ENCODE peak calls at places on chromosomes 7 and 10, in nine cellular contexts. M is foreskin keratinocyte; V is colonic mucosa; P is cardiac muscle cell; G is GM06990; S is cardiac fibroblast; I is CD4-positive, alpha-beta T cell; E is HFFc6; K is Calu3. Y is an unnamed sample.
A peak's percentile ranks its signal among the peaks of the same experiment; 100 is the strongest.

GRCh38 chr10:62815373-62816111 is 624 bp downstream of the EGR2 start:
- DNase-seq in K (peak; percentile 20), M (peak; percentile 30), I (no peak), E (no peak), V (peak; percentile 21), P (peak; percentile 12), S (peak; percentile 42), G (peak; percentile 63), Y (peak; percentile 20)

GRCh38 chr7:121447191-121447920 is 51.2 kb upstream of the FAM3C start:
- DNase-seq in E (no peak), S (no peak), M (no peak), G (no peak), P (no peak), V (no peak), I (no peak), K (no peak), Y (no peak)

GRCh38 chr7:1052031-1052818 is 7.9 kb downstream of the GPR146 start:
- DNase-seq in S (no peak), E (no peak), P (no peak), M (no peak), K (no peak), G (no peak), I (no peak), V (no peak), Y (peak; percentile 8)

GRCh38 chr7:82443801-82444219 is 233 bp upstream of the CACNA2D1 start:
- DNase-seq in P (peak; percentile 89), I (no peak), G (peak; percentile 6), E (peak; percentile 82), M (no peak), K (peak; percentile 44), S (peak; percentile 91), V (peak; percentile 56), Y (peak; percentile 82)

GRCh38 chr7:27661776-27662489 is 750 bp downstream of the HIBADH start:
- DNase-seq in K (peak; percentile 52), S (peak; percentile 43), G (no peak), I (peak; percentile 4), P (no peak), V (no peak), E (no peak), M (no peak), Y (no peak)

GRCh38 chr10:17025444-17026295 is 103.9 kb downstream of the CUBN start:
- DNase-seq in M (peak; percentile 95), K (no peak), P (no peak), E (peak; percentile 100), G (peak; percentile 28), V (no peak), S (peak; percentile 99), I (no peak), Y (no peak)

GRCh38 chr10:103584216-103585010 is 90.9 kb downstream of the NEURL1 start:
- DNase-seq in M (no peak), G (peak; percentile 43), K (no peak), V (no peak), I (peak; percentile 68), P (no peak), E (no peak), S (no peak), Y (no peak)

GRCh38 chr7:45576249-45576929 is 2.2 kb downstream of the ADCY1 start:
- DNase-seq in G (no peak), P (no peak), I (no peak), S (no peak), E (no peak), K (no peak), M (no peak), V (no peak), Y (no peak)

GRCh38 chr10:49518982-49519578 is 19.8 kb downstream of the ERCC6 start:
- DNase-seq in S (peak; percentile 70), V (no peak), M (no peak), E (peak; percentile 39), K (peak; percentile 43), P (peak; percentile 55), I (no peak), G (no peak), Y (peak; percentile 40)

GRCh38 chr7:79182283-79182682 is 271.2 kb downstream of the MAGI2 start:
- DNase-seq in E (peak; percentile 19), M (peak; percentile 42), K (no peak), P (no peak), I (no peak), S (peak; percentile 86), G (no peak), V (no peak), Y (no peak)

GRCh38 chr10:124105594-124105993 is 12.2 kb upstream of the CHST15 start:
- DNase-seq in E (no peak), P (no peak), V (no peak), I (no peak), G (no peak), M (no peak), S (no peak), K (no peak), Y (no peak)

GRCh38 chr7:134553976-134554375 is 5.1 kb downstream of the AKR1B15 start:
- DNase-seq in V (no peak), I (no peak), K (no peak), S (peak; percentile 21), G (no peak), E (no peak), M (no peak), P (peak; percentile 30), Y (peak; percentile 15)
- TF ChIP-seq CTCF in V (no peak), I (no peak), K (no peak), S (peak; percentile 29), G (peak; percentile 72), E (peak; percentile 47), M (peak; percentile 56), P (no peak), Y (no peak)

DNA sequence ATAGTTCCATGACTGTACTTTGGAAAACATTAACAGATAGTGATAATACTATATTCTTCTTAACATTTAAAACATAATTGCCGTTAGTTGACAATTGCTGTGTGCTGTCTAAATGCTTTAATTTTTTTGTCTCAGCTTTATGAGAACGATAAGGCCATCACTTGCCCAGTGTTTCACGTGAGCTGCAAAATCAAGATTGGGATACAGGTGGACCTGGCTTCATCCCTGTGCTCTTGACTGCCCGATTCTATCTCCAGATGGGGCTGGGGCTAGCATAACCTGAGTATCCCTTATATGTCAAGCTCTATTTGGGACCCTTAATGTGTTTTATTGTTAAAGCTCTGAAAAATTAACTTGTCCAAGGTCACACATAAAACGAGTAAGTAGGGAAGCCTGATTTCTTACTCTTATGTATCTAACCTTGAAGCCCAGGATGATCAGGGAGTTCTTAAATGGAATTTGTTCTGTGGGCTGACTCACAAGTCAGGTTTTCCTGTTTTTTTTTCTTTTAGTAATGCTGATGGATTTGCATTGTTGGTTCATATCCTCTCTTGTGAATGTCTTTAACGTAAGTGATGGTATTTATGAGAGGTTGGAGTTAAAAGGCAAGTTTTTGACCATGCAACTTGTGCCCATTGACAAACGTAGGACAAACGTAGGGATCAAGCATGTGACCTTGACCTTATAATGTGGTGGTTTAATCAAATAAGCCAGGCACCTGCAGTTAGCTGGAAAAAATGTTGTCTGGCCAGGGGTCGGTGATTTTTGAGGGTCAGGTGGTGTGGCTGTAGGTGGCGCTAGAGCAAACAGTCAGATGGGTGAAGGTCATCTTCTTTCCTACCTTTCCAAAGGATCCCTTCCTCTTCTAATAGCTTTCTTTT is 3.6 kb downstream of the PRKAR2B start:
- DNase-seq in V (no peak), E (peak; percentile 8), P (no peak), I (no peak), G (no peak), K (no peak), S (peak; percentile 18), M (no peak), Y (no peak)
- TF ChIP-seq CTCF in V (no peak), E (peak; percentile 49), P (no peak), I (no peak), G (peak; percentile 18), K (no peak), S (no peak), M (no peak), Y (peak; percentile 19)

GRCh38 chr7:96228760-96229159 is 93.1 kb downstream of the SLC25A13 start:
- DNase-seq in K (no peak), I (no peak), P (no peak), E (no peak), V (no peak), M (no peak), S (no peak), G (no peak), Y (no peak)

GRCh38 chr7:96225251-96225650 is 96.6 kb downstream of the SLC25A13 start:
- DNase-seq in K (no peak), G (no peak), V (no peak), S (no peak), P (no peak), M (no peak), I (no peak), E (no peak), Y (no peak)

GRCh38 chr7:96221888-96222287 is 100.0 kb downstream of the SLC25A13 start:
- DNase-seq in I (no peak), K (no peak), S (no peak), M (no peak), V (no peak), P (no peak), G (no peak), E (no peak), Y (no peak)

GRCh38 chr7:96224073-96224472 is 97.8 kb downstream of the SLC25A13 start:
- DNase-seq in K (no peak), G (no peak), V (no peak), P (no peak), E (no peak), I (no peak), S (no peak), M (no peak), Y (no peak)

DNA sequence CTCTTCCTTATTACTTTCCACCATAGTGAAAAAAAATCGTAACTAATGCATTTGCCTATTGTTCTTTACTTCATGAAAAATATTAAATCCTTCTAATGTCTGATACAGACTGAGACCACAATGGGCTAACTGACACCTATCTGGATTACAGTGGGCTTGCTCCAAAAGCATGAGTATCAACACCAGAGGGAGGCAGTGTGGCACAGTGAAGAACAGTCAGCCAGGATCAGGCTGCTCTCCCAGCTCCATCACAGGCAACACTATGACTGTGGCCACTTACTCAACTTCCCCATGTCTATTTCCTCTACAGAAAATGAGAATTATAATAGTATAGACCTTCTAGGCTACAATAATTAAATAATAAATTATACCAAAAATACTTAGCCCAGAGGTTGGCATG is 97.2 kb downstream of the SLC25A13 start:
- DNase-seq in G (no peak), M (no peak), P (no peak), V (no peak), E (no peak), K (no peak), I (no peak), S (peak; percentile 18), Y (no peak)
- TF ChIP-seq CTCF in G (peak; percentile 25), M (peak; percentile 44), P (peak; percentile 40), V (no peak), E (no peak), K (no peak), I (no peak), S (peak; percentile 14), Y (no peak)

GRCh38 chr7:49855281-49855980 is 82.0 kb downstream of the VWC2 start:
- DNase-seq in P (no peak), S (no peak), E (no peak), G (no peak), M (no peak), K (no peak), I (no peak), V (no peak), Y (no peak)

GRCh38 chr7:49850921-49851613 is 77.6 kb downstream of the VWC2 start:
- DNase-seq in S (no peak), K (no peak), G (no peak), V (no peak), I (no peak), M (no peak), P (peak; percentile 33), E (no peak), Y (no peak)

GRCh38 chr7:49848211-49848841 is 74.9 kb downstream of the VWC2 start:
- DNase-seq in V (no peak), E (no peak), S (no peak), I (no peak), G (no peak), M (peak; percentile 44), P (no peak), K (no peak), Y (no peak)

GRCh38 chr7:49852619-49853462 is 79.4 kb downstream of the VWC2 start:
- DNase-seq in K (peak; percentile 68), G (peak; percentile 5), I (no peak), S (peak; percentile 64), E (peak; percentile 40), M (no peak), V (peak; percentile 35), P (peak; percentile 76), Y (peak; percentile 60)
- TF ChIP-seq CTCF in K (peak; percentile 88), G (peak; percentile 83), I (no peak), S (peak; percentile 63), E (peak; percentile 72), M (peak; percentile 90), V (peak; percentile 55), P (peak; percentile 71), Y (peak; percentile 86)